ENCODE peak calls at places on chromosomes 4 and X, in six cellular contexts. W is K562, D is GM12891, L is HepG2, V is GM12878, Z is H1. M is an unnamed sample.

GRCh38 chr4:15598644-15599043 is 56.5 kb downstream of the FBXL5 start:
- DNase-seq in W (no peak), D (no peak), L (no peak), V (no peak), Z (no peak), M (no peak)

GRCh38 chr4:114229721-114230120 is 250.3 kb upstream of the ARSJ start:
- DNase-seq in W (no peak), D (no peak), L (no peak), V (no peak), Z (no peak), M (no peak)

GRCh38 chrX:107168712-107169111 is 37.5 kb downstream of the NUP62CL start:
- DNase-seq in W (no peak), D (no peak), L (no peak), V (no peak), Z (no peak), M (no peak)

GRCh38 chr4:52173470-52174055 is 122.5 kb downstream of the SPATA18 start:
- DNase-seq in W (no peak), D (no peak), L (no peak), V (no peak), Z (no peak), M (no peak)

GRCh38 chr4:168693750-168694470 is 197.1 kb downstream of the PALLD start:
- DNase-seq in W (no peak), D (no peak), L (no peak), V (no peak), Z (no peak), M (no peak)

GRCh38 chr4:3436048-3436797 is 5.5 kb upstream of the HGFAC start:
- DNase-seq in W (no peak), D (no peak), L (no peak), V (no peak), Z (no peak), M (no peak)

GRCh38 chr4:152220201-152220666 is 315.7 kb downstream of the FBXW7 start:
- DNase-seq in W (no peak), D (no peak), L (no peak), V (no peak), Z (no peak), M (no peak)

GRCh38 chrX:67524950-67525691 is 18.7 kb upstream of the AR start:
- DNase-seq in W (no peak), D (no peak), L (no peak), V (no peak), Z (no peak), M (no peak)

GRCh38 chr4:121256346-121256745 is 92.2 kb upstream of the TNIP3 start:
- DNase-seq in W (no peak), D (no peak), L (no peak), V (peak), Z (no peak), M (peak)

GRCh38 chr4:185304944-185305690 is 90.6 kb downstream of the LRP2BP start:
- DNase-seq in W (no peak), D (peak), L (peak), V (peak), Z (peak), M (no peak)

GRCh38 chr4:100966846-100967245 is 380.5 kb downstream of the PPP3CA start:
- DNase-seq in W (no peak), D (no peak), L (no peak), V (no peak), Z (no peak), M (no peak)

GRCh38 chr4:101321481-101322042 is 25.8 kb downstream of the PPP3CA start:
- DNase-seq in W (no peak), D (no peak), L (no peak), V (no peak), Z (no peak), M (no peak)

GRCh38 chr4:40432504-40432903 is 97.4 kb downstream of the CHRNA9 start:
- DNase-seq in W (no peak), D (no peak), L (no peak), V (no peak), Z (no peak), M (no peak)

GRCh38 chrX:47749185-47749967 is 87.3 kb upstream of the ZNF81 start:
- DNase-seq in W (no peak), D (no peak), L (no peak), V (no peak), Z (no peak), M (no peak)

GRCh38 chr4:24643774-24644520 is 59.6 kb upstream of the DHX15 start:
- DNase-seq in W (no peak), D (no peak), L (no peak), V (no peak), Z (no peak), M (no peak)

GRCh38 chr4:2388430-2389182 is 29.8 kb downstream of the ZFYVE28 start:
- DNase-seq in W (no peak), D (no peak), L (no peak), V (no peak), Z (no peak), M (no peak)

GRCh38 chr4:140049024-140049923 is 104.7 kb downstream of the MAML3 start:
- DNase-seq in W (no peak), D (no peak), L (peak), V (no peak), Z (no peak), M (peak)

GRCh38 chr4:13670456-13671150 is 43.1 kb upstream of the BOD1L1 start:
- DNase-seq in W (no peak), D (no peak), L (no peak), V (no peak), Z (no peak), M (no peak)

GRCh38 chr4:87632469-87632868 is 17.6 kb upstream of the DMP1 start:
- DNase-seq in W (no peak), D (no peak), L (no peak), V (no peak), Z (no peak), M (no peak)

GRCh38 chr4:181528570-181529184 is 714.5 kb upstream of the TENM3 start:
- DNase-seq in W (peak), D (no peak), L (peak), V (peak), Z (peak), M (no peak)

GRCh38 chr4:40736910-40737309 is 12.8 kb upstream of the NSUN7 start:
- DNase-seq in W (no peak), D (no peak), L (peak), V (no peak), Z (no peak), M (no peak)

GRCh38 chrX:20442597-20442996 is 175.9 kb upstream of the RPS6KA3 start:
- DNase-seq in W (peak), D (no peak), L (peak), V (no peak), Z (peak), M (no peak)
- TF ChIP-seq TAF1 in W (no peak), D (no peak), L (no peak), V (no peak), Z (no peak), M (no peak)

GRCh38 chrX:74023203-74023602 is 280.8 kb upstream of the ZCCHC13 start:
- DNase-seq in W (no peak), D (no peak), L (no peak), V (no peak), Z (no peak), M (no peak)
- TF ChIP-seq POLR2A in W (no peak), D (no peak), L (no peak), V (no peak), Z (no peak), M (no peak)

GRCh38 chr4:98890698-98891097 is 38.2 kb downstream of the EIF4E start:
- DNase-seq in W (no peak), D (no peak), L (no peak), V (no peak), Z (no peak), M (no peak)
- TF ChIP-seq TAF1 in W (no peak), D (no peak), L (no peak), V (no peak), Z (no peak), M (no peak)

DNA sequence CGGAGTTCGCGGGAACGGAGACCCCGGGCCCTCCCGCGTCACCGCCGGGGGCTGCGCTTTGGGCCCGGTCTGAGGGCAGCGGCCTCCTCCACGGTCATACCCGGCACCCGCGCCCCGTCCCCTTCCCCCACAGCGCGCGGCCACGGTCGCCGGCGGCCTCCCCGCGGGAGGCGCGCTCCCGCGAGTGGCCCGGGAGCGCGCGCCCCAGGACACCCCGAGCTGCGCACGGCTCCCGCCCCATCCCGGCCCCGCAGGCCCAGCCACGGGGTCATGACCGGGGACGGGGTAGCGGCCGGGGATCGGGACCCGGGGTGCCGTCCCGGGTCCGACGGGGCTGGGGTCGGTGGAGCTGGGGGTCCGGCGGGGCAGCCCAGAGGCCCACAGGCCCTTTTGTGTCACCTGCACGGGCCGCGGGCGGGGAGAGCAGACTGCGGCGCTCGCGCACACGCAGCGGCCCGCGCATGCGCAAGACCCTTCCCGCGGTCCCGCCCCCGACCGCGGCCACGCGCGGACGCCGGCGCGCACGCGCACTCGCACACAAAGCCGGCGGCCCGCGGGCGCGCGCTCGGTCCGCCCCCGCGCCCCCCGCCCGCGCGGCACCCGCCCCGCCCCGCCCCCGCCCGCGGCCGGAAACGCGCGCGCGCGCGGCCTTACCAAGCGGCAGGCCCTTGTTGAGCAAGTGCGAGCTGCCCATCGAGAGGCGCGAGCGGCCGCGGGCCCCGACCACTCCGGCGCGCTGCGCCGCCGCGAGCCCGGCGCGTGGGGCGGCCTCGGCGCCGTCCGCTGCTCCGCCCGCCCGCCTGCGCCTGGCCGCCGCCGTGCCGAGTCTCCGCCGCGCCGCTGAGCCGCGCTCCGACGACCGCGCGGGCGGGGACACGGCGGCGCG is at the start of gene CTBP1:
- DNase-seq in W (peak), D (peak), L (peak), V (no peak), Z (no peak), M (peak)
- TF ChIP-seq POLR2A in W (peak), D (peak), L (peak), V (no peak), Z (no peak), M (peak)

GRCh38 chrX:119501511-119502148 is 33.4 kb downstream of the SLC25A5 start:
- DNase-seq in W (no peak), D (no peak), L (no peak), V (no peak), Z (no peak), M (no peak)

GRCh38 chrX:119502727-119503483 is 34.7 kb downstream of the SLC25A5 start:
- DNase-seq in W (no peak), D (no peak), L (peak), V (no peak), Z (no peak), M (no peak)

GRCh38 chrX:119500061-119500800 is 32.0 kb downstream of the SLC25A5 start:
- DNase-seq in W (no peak), D (no peak), L (no peak), V (no peak), Z (no peak), M (no peak)

GRCh38 chrX:119505945-119506344 is 37.7 kb downstream of the SLC25A5 start:
- DNase-seq in W (no peak), D (no peak), L (peak), V (no peak), Z (no peak), M (no peak)

DNA sequence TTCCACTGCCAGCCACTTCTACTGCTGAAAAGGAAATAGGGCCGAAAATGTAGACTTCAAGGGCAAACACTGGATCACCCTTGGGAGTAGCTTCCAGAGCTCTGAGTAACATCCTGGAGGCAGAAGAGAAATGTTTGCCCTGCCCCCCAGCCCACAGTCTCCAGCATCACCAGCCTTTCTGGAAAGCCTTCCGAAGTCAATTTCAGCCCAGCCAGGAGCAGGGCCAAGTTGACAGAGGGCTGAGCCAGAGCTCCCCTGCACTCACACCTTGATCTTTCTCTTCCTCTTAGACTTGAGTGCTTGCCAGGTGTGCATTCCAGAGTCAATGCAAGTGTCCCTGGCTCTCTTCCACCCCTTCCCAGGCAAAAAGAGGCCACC is 35.2 kb downstream of the SLC25A5 start:
- DNase-seq in W (no peak), D (no peak), L (peak), V (no peak), Z (no peak), M (no peak)
- TF ChIP-seq TAF1 in W (no peak), D (no peak), L (no peak), V (no peak), Z (no peak), M (no peak)

DNA sequence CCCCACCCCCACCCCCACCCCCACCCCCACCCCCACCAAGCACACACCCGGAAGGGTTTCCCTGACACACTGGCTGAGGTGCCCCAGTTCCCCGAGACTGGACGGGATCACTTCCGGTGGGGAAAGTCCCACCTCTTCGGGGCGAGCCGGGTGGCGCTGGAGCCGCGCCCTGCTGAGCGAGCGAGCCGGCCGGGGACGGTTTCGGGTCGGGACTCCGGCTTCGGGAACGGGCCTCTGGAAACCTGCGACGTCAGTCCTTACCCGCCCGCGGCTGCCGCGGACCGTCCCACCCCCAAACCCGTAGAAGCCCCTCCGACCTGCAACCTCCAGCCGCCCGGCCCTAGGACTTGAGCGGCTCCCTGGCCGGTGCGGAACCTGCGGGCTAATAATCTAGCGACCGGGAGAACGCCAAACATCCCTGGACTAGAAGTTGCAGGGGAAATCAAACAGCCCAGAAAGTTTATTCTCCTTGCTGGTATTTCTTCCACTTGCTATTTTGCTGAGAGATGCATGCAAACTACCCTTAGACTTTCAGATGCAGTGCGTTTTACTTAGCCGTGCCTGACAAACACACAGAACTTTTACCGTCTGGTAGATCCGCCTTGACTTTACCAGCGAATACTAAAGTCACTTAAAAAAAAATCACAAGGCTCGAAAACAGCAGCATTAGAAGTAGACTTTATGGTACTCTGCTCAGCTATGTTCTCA is 993 bp downstream of the RAP2C start:
- DNase-seq in W (peak), D (peak), L (peak), V (peak), Z (peak), M (peak)
- TF ChIP-seq POLR2A in W (peak), D (peak), L (no peak), V (peak), Z (no peak), M (no peak)

M was measured in GM12892.